ENCODE peak calls at places on chromosome 21, in five cellular contexts. L is H9, T is heart left ventricle, P is epithelial cell of proximal tubule, B is glutamatergic neuron. A is an unnamed sample.

GRCh38 chr21:23020969-23021368 is 2022.8 kb downstream of the NCAM2 start:
- DNase-seq in T (no peak), L (no peak), P (no peak), B (no peak), A (no peak)

GRCh38 chr21:46229133-46229922 is 754 bp upstream of the LSS start:
- DNase-seq in L (no peak), B (peak), P (no peak), T (peak), A (no peak)

GRCh38 chr21:34192646-34193285 is 119.4 kb downstream of the MRPS6 start:
- DNase-seq in T (no peak), L (no peak), B (no peak), P (no peak), A (no peak)

GRCh38 chr21:15439726-15440125 is 290.1 kb upstream of the USP25 start:
- DNase-seq in B (no peak), T (no peak), L (no peak), P (no peak), A (no peak)

GRCh38 chr21:36506482-36506881 is 26.6 kb upstream of the CLDN14 start:
- DNase-seq in T (no peak), L (no peak), P (no peak), B (no peak), A (no peak)

GRCh38 chr21:29308456-29308783 is 9.7 kb downstream of the BACH1 start:
- DNase-seq in B (no peak), P (no peak), L (no peak), T (no peak), A (no peak)

GRCh38 chr21:19712441-19712840 is 1285.8 kb upstream of the NCAM2 start:
- DNase-seq in P (no peak), L (no peak), B (no peak), T (no peak), A (no peak)

GRCh38 chr21:46114963-46115362 is 17.1 kb downstream of the COL6A2 start:
- DNase-seq in L (no peak), T (no peak), B (no peak), P (no peak), A (no peak)

GRCh38 chr21:46154155-46154954 is 1.0 kb downstream of the FTCD start:
- DNase-seq in L (peak), B (peak), P (no peak), T (peak), A (no peak)

GRCh38 chr21:32747396-32747795 is 19.6 kb upstream of the SYNJ1 start:
- DNase-seq in B (no peak), T (no peak), L (no peak), P (no peak), A (no peak)

GRCh38 chr21:36347278-36347961 is 27.4 kb downstream of the MORC3 start:
- DNase-seq in L (no peak), B (no peak), T (no peak), P (no peak), A (no peak)

GRCh38 chr21:45893166-45894106 is 88.1 kb upstream of the COL6A1 start:
- DNase-seq in P (no peak), B (peak), L (no peak), T (no peak), A (no peak)

GRCh38 chr21:28590722-28591121 is 402.0 kb downstream of the LTN1 start:
- DNase-seq in P (no peak), T (no peak), L (peak), B (no peak), A (no peak)

GRCh38 chr21:16195896-16196443 is 466.2 kb downstream of the USP25 start:
- DNase-seq in T (no peak), P (peak), L (no peak), B (no peak), A (no peak)

GRCh38 chr21:38337793-38338192 is 81.0 kb downstream of the KCNJ15 start:
- DNase-seq in P (no peak), T (no peak), B (no peak), L (no peak), A (no peak)

GRCh38 chr21:38329176-38329575 is 72.4 kb downstream of the KCNJ15 start:
- DNase-seq in T (no peak), L (no peak), P (no peak), B (no peak), A (no peak)

GRCh38 chr21:38330671-38331070 is 73.9 kb downstream of the KCNJ15 start:
- DNase-seq in P (no peak), T (no peak), B (no peak), L (no peak), A (no peak)

GRCh38 chr21:38334866-38335265 is 78.1 kb downstream of the KCNJ15 start:
- DNase-seq in L (no peak), P (no peak), B (no peak), T (no peak), A (no peak)

GRCh38 chr21:38333290-38334272 is 76.8 kb downstream of the KCNJ15 start:
- DNase-seq in P (no peak), T (no peak), L (no peak), B (no peak), A (no peak)
- TF ChIP-seq CTCF in P (peak), T (peak), L (peak), B (no peak), A (no peak)

GRCh38 chr21:40173833-40174232 is 306.6 kb downstream of the PCP4 start:
- DNase-seq in P (no peak), L (peak), T (no peak), B (no peak), A (no peak)
- TF ChIP-seq CTCF in P (no peak), L (peak), T (no peak), B (no peak), A (no peak)

DNA sequence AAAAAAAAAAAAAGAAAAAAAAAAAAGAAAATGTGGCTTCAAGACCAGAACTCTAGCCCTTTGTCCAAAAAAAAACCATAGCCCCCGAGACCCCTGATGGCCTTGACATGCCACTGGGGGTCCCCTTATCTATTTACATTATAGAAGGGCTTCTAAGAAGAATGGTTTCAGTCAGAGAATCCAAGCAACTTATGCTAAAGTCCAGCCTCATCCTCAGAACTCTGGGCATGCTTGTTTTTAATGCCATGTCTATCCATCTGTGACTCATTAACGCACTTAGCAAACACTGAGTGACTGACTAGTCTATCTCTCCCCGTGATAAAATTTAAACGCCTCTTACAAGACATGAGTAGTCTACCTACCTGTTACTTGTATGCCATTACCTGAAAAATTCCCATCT is 29.3 kb downstream of the ERG start:
- DNase-seq in P (no peak), L (no peak), T (no peak), B (no peak), A (no peak)
- TF ChIP-seq CTCF in P (no peak), L (no peak), T (no peak), B (no peak), A (no peak)

GRCh38 chr21:26933448-26933847 is 33.4 kb downstream of the ADAMTS5 start:
- DNase-seq in P (no peak), B (no peak), L (no peak), T (no peak), A (no peak)

GRCh38 chr21:26939532-26940181 is 27.2 kb downstream of the ADAMTS5 start:
- DNase-seq in P (no peak), T (no peak), B (peak), L (no peak), A (no peak)

DNA sequence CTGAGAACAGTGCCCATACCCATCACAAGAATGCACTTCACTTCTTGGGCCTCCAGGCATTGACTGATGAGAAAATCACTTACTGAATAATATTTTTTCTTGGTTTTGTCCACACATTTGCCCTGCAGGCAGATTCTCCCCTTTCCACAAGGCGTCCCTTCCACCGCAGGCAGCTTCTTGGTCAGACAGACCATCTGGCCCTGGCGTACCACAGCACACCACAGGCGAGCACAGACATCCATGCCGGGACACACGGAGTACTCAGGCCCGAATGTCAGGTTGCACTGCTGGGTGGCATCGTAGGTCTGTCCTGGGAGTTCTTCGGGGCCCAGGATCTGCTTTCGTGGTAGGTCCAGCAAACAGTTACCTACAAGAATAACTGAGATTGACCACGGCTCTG is 32.5 kb downstream of the ADAMTS5 start:
- DNase-seq in T (no peak), P (no peak), L (no peak), B (peak), A (no peak)
- TF ChIP-seq CTCF in T (no peak), P (no peak), L (no peak), B (no peak), A (no peak)

DNA sequence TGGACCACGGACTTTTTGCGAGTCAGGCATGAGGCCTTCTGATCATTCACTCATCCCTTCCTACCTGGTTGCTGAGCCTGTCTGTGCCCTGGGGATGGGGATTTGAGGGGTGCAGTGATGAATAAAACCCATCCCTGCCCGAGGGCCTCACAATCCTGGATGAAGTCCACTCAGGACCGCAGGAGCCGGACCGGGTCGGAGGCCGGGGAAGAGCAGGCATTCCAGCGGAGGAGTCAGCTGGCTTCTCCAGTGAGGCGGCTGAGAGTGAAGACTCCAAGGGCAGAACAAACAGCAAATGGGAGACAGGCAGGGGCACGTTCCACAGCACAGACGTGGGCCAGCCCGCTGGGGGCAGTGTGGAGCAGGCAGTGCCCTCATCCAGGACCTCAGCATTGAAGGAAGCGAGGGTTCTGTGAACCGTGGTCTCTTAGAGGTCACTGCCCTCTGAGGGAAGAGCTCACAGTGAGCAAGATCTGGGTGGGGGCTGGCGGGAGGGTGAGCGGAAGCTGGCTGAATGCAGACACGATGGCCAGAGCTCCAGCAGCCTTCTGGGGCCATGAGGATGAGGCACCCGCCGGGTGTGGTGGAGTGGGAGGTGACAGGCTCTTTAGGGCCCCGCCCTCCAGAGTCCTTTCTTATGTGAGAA is 10.9 kb upstream of the LRRC3 start:
- DNase-seq in T (no peak), B (no peak), P (no peak), L (peak), A (peak)
- TF ChIP-seq CTCF in T (no peak), B (no peak), P (no peak), L (peak), A (no peak)

DNA sequence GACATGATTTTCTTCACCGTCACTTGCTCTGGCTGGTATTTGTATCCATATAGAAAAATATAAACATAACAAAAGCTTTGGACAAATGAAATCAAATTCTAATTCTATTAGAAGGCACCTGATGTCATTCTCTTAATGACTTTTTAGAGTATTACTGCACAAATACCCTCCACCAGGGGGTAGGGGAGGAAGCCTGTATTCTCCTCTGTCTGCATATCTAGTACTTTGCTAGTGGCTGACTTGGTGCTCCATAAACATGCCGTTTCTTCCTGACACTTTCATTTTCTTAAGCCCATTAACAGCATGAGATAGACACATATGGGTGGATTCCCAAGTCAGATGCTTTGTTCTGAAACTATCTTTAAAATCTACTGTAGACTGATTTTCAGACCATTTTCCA is 20.6 kb upstream of the KCNJ15 start:
- DNase-seq in B (no peak), T (no peak), P (no peak), L (no peak), A (no peak)
- TF ChIP-seq CTCF in B (no peak), T (no peak), P (peak), L (peak), A (no peak)

DNA sequence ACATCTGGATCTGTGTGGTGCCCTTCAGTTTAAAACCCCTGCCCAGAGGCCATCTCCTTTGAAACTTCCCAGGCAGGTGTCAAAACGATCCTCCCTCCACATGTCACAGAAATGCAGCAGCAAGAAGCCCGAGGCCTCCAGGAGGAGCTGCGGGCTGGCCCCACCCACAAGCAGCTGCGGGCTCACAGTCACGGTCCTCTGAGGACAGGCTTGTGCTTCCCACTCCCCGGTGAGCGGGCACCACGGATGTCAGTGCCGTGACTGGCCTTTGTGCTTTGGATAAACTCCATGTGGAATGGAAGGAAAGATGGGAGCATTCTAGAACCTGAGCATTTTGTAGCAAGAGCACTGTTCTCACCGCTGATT is 65.8 kb downstream of the SIK1 start:
- DNase-seq in B (peak), P (no peak), L (no peak), T (no peak), A (peak)
- TF ChIP-seq CTCF in B (no peak), P (no peak), L (no peak), T (peak), A (no peak)

DNA sequence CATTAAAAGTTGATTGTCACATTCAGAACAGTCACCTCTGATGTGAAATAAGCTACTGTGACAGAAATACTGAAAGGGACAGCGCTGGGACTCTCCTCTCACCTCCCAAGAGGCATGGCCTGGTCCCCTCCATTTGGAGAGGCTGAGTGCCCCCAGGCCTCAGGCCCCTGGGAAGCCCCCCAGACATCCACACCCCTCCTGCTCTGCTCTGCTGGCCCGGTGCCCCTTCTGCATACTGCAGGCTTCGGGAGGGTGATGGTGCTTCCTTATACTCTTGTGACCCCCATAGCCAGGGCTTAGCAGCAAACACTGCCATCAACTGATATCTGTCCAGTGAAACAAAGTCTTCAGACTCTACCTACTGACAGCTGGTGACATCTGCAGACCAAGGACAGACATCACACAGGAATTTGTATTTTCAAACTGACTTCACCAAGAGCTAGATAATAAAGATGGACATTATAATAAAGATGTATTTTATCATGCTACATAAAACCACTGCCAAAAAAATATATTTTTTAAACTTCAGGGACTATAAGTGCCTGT is 36.9 kb downstream of the C2CD2 start:
- DNase-seq in L (no peak), T (no peak), P (no peak), B (no peak), A (no peak)
- TF ChIP-seq CTCF in L (no peak), T (no peak), P (no peak), B (no peak), A (no peak)

DNA sequence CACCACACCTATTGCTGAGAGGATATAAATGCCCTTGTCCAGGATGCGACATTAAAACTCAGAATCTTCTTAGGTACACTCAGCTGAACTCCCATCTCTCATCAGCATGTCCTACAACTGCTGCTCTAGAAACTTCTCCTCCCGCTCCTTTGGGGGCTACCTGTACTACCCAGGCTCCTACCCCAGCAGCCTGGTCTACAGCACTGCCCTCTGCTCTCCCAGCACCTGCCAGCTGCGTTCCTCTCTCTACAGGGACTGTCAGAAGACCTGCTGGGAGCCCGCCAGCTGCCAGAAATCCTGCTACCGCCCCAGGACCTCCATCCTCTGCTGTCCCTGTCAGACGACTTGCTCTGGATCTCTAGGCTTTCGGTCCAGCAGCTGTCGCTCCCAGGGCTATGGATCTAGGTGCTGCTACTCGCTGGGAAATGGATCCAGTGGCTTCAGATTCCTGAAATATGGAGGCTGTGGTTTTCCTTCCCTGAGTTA is at the start of gene KRTAP13-4:
- DNase-seq in L (no peak), P (no peak), T (peak), B (no peak), A (no peak)
- TF ChIP-seq CTCF in L (no peak), P (no peak), T (no peak), B (no peak), A (no peak)

GRCh38 chr21:31386006-31386405 is 41.9 kb upstream of the TIAM1 start:
- DNase-seq in L (no peak), B (no peak), T (no peak), P (no peak), A (no peak)
- TF ChIP-seq CTCF in L (no peak), B (no peak), T (no peak), P (no peak), A (no peak)

A was measured in nephron progenitor cell.